ENCODE peak calls at places on chromosomes 11 and 22, in eight cellular contexts. R is thoracic aorta; A is CD8-positive, alpha-beta T cell; C is fibroblast of lung; O is left lung; H is AG04450; S is dorsolateral prefrontal cortex; B is heart right ventricle. M is an unnamed sample.
A peak's percentile ranks its signal among the peaks of the same experiment; 100 is the strongest.

GRCh38 chr22:33806191-33806590 is 114.1 kb downstream of the LARGE1 start:
- DNase-seq in R (no peak), A (no peak), C (peak; percentile 23), O (no peak), H (no peak), S (no peak), B (no peak), M (no peak)

GRCh38 chr22:35344956-35345690 is 35.8 kb upstream of the HMOX1 start:
- DNase-seq in R (no peak), A (no peak), C (no peak), O (no peak), H (no peak), S (no peak), B (no peak), M (no peak)

GRCh38 chr11:106656646-106657045 is 361.6 kb downstream of the GUCY1A2 start:
- DNase-seq in R (no peak), A (no peak), C (no peak), O (no peak), H (no peak), S (no peak), B (no peak), M (no peak)

GRCh38 chr11:5891216-5891800 is 1.7 kb upstream of the OR52E5 start:
- DNase-seq in R (no peak), A (no peak), C (peak; percentile 16), O (no peak), H (no peak), S (no peak), B (no peak), M (no peak)

GRCh38 chr11:8801121-8801520 is 109.9 kb upstream of the AKIP1 start:
- DNase-seq in R (no peak), A (no peak), C (no peak), O (no peak), H (no peak), S (no peak), B (no peak), M (no peak)

GRCh38 chr11:44699497-44699896 is 27.3 kb upstream of the TSPAN18 start:
- DNase-seq in R (no peak), A (no peak), C (no peak), O (no peak), H (no peak), S (no peak), B (no peak), M (no peak)

GRCh38 chr11:14350215-14350614 is 8.8 kb downstream of the RRAS2 start:
- DNase-seq in R (no peak), A (no peak), C (no peak), O (no peak), H (no peak), S (no peak), B (no peak), M (no peak)

GRCh38 chr11:10293423-10294288 is at the start of gene SBF2:
- DNase-seq in R (peak; percentile 85), A (peak; percentile 60), C (peak; percentile 94), O (peak; percentile 87), H (peak; percentile 75), S (peak; percentile 62), B (peak; percentile 90), M (peak; percentile 93)

GRCh38 chr11:120814531-120815259 is 209.2 kb upstream of the TBCEL start:
- DNase-seq in R (no peak), A (no peak), C (no peak), O (no peak), H (no peak), S (no peak), B (no peak), M (no peak)

GRCh38 chr11:1442163-1442562 is 44.4 kb downstream of the MOB2 start:
- DNase-seq in R (no peak), A (no peak), C (no peak), O (no peak), H (no peak), S (no peak), B (no peak), M (no peak)

GRCh38 chr11:32416301-32416700 is 19.0 kb downstream of the WT1 start:
- DNase-seq in R (no peak), A (no peak), C (no peak), O (no peak), H (no peak), S (no peak), B (no peak), M (no peak)

GRCh38 chr22:38863531-38864131 is 8.4 kb downstream of the CBX6 start:
- DNase-seq in R (no peak), A (no peak), C (no peak), O (no peak), H (no peak), S (peak; percentile 27), B (no peak), M (no peak)

GRCh38 chr11:7516488-7516887 is 2.7 kb downstream of the PPFIBP2 start:
- DNase-seq in R (no peak), A (no peak), C (no peak), O (no peak), H (no peak), S (no peak), B (no peak), M (no peak)

GRCh38 chr22:19948057-19948760 is 6.6 kb upstream of the TXNRD2 start:
- DNase-seq in R (no peak), A (no peak), C (no peak), O (no peak), H (no peak), S (no peak), B (no peak), M (peak; percentile 21)

GRCh38 chr11:66670816-66671215 is 6.9 kb downstream of the RBM4B start:
- DNase-seq in R (no peak), A (no peak), C (no peak), O (no peak), H (no peak), S (no peak), B (no peak), M (no peak)
- H3K27ac ChIP-seq in R (no peak overlapping the region), A (no peak overlapping the region), C (no peak overlapping the region), O (no peak overlapping the region), H (no peak overlapping the region), S (no peak overlapping the region), B (no peak overlapping the region), M (no peak overlapping the region)

GRCh38 chr11:71371674-71372069 is 76.5 kb downstream of the DHCR7 start:
- DNase-seq in R (no peak), A (no peak), C (no peak), O (no peak), H (no peak), S (no peak), B (no peak), M (no peak)

GRCh38 chr11:71370020-71370747 is 78.0 kb downstream of the DHCR7 start:
- DNase-seq in R (no peak), A (no peak), C (no peak), O (no peak), H (no peak), S (no peak), B (no peak), M (no peak)

GRCh38 chr11:71370895-71371673 is 77.1 kb downstream of the DHCR7 start:
- DNase-seq in R (no peak), A (no peak), C (no peak), O (no peak), H (no peak), S (no peak), B (no peak), M (no peak)

GRCh38 chr11:71373791-71374454 is 74.3 kb downstream of the DHCR7 start:
- DNase-seq in R (no peak), A (no peak), C (no peak), O (no peak), H (no peak), S (no peak), B (no peak), M (no peak)

DNA sequence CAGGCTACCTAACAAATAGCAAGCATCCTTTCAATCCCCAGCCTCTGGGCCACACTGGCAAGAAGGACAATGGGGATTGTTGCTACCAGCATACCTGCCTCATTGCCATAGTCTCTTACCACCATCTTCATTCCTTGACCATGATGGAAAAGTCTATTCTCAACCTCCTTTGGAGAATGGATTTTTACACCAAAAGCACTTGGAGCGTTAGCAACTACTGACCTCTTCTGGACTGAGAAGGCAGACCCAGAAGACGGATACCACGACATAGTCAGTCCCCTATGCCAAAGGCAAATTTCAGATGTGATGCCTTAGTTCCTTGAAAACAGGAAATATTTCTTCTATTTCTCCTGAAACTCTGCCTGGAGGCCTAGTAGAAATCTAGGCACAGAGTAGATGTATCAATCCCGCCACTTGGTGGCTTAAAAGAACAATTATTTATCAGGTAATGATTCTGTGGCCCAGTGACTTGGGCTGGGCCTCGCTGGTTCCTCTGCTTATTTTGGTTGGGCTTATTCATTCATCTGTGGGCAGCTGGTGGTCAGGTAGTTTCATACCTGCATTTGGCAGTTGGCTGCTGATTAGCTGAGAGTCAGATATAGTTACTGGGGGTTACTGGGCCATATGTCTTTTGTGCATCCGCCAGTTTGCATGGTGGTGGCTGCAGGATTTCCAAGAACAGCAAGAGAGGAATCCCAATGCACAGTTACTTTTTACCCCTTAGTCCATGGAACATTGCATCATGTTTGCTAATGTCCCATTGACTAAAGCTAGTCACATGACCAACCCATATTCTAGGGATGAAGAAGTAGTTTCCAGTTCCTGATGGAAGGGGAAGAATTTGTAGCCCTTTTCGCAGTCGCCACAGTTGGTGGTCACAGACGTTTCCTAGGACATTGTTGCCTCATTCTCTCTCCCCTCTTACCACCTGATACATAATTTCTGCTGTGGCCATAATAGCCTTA is 75.2 kb downstream of the DHCR7 start:
- DNase-seq in R (no peak), A (no peak), C (peak; percentile 56), O (no peak), H (peak; percentile 1), S (no peak), B (no peak), M (no peak)
- H3K27ac ChIP-seq in R (no peak overlapping the region), A (no peak overlapping the region), C (no peak overlapping the region), O (no peak overlapping the region), H (no peak overlapping the region), S (no peak overlapping the region), B (no peak overlapping the region), M (no peak overlapping the region)

GRCh38 chr11:94771951-94772350 is 3.8 kb downstream of the AMOTL1 start:
- DNase-seq in R (no peak), A (no peak), C (no peak), O (no peak), H (no peak), S (no peak), B (no peak), M (no peak)
- H3K27ac ChIP-seq in R (no peak overlapping the region), A (no peak overlapping the region), C (no peak overlapping the region), O (no peak overlapping the region), H (no peak overlapping the region), S (no peak overlapping the region), B (no peak overlapping the region), M (no peak overlapping the region)

GRCh38 chr11:72010529-72011233 is 12.0 kb downstream of the IL18BP start:
- DNase-seq in R (no peak), A (no peak), C (no peak), O (no peak), H (no peak), S (no peak), B (no peak), M (no peak)

GRCh38 chr11:72012091-72012630 is 13.5 kb downstream of the IL18BP start:
- DNase-seq in R (no peak), A (no peak), C (no peak), O (no peak), H (no peak), S (no peak), B (no peak), M (no peak)

GRCh38 chr11:72014761-72015320 is 16.1 kb downstream of the IL18BP start:
- DNase-seq in R (no peak), A (no peak), C (no peak), O (no peak), H (no peak), S (no peak), B (no peak), M (no peak)

GRCh38 chr11:72013765-72014711 is 15.3 kb downstream of the IL18BP start:
- DNase-seq in R (no peak), A (no peak), C (peak; percentile 44), O (no peak), H (no peak), S (no peak), B (no peak), M (no peak)

GRCh38 chr11:72012897-72013721 is 14.4 kb downstream of the IL18BP start:
- DNase-seq in R (no peak), A (no peak), C (peak; percentile 85), O (peak; percentile 82), H (no peak), S (peak; percentile 68), B (peak; percentile 71), M (peak; percentile 69)
- H3K27ac ChIP-seq in R (peak overlapping the region; percentile 74), A (no peak overlapping the region), C (peak overlapping the region; percentile 53), O (peak overlapping the region; percentile 13), H (peak overlapping the region; percentile 21), S (peak overlapping the region; percentile 89), B (peak overlapping the region; percentile 43), M (no peak overlapping the region)